ENCODE peak calls at places on chromosomes 4 and X, in ten cellular contexts. K is GM13977, Q is activated B cell treated with CpG ODN at 0.5 μM for 24 hours, N is glutamatergic neuron, P is colonic mucosa, Z is type B pancreatic cell, V is right lobe of liver, I is tibial nerve, Y is transverse colon, T is CD14-positive monocyte. F is an unnamed sample.

GRCh38 chr4:52081216-52081615 is 30.1 kb downstream of the SPATA18 start:
- DNase-seq in K (no peak), Q (no peak), N (no peak), P (no peak), Z (no peak), V (no peak), I (no peak), Y (no peak), T (no peak), F (no peak)

GRCh38 chrX:139008185-139008584 is 296.7 kb upstream of the FGF13 start:
- DNase-seq in K (no peak), Q (no peak), N (no peak), P (no peak), Z (no peak), V (no peak), I (no peak), Y (no peak), T (no peak), F (no peak)

GRCh38 chr4:121256887-121257426 is 92.8 kb upstream of the TNIP3 start:
- DNase-seq in K (no peak), Q (no peak), N (no peak), P (no peak), Z (no peak), V (no peak), I (no peak), Y (no peak), T (no peak), F (no peak)

GRCh38 chrX:24426340-24426913 is 38.7 kb upstream of the PDK3 start:
- DNase-seq in K (no peak), Q (no peak), N (no peak), P (no peak), Z (no peak), V (no peak), I (no peak), Y (no peak), T (no peak), F (no peak)

GRCh38 chr4:84780719-84781118 is 185.8 kb downstream of the WDFY3 start:
- DNase-seq in K (no peak), Q (no peak), N (no peak), P (no peak), Z (no peak), V (no peak), I (no peak), Y (no peak), T (no peak), F (no peak)

GRCh38 chr4:67871867-67872266 is 11.9 kb downstream of the TMPRSS11D start:
- DNase-seq in K (peak; percentile 26), Q (no peak), N (no peak), P (no peak), Z (no peak), V (no peak), I (no peak), Y (no peak), T (no peak), F (no peak)

GRCh38 chr4:94345267-94345666 is 2.6 kb upstream of the HPGDS start:
- DNase-seq in K (no peak), Q (no peak), N (no peak), P (no peak), Z (no peak), V (no peak), I (no peak), Y (no peak), T (no peak), F (no peak)

GRCh38 chr4:22202351-22203343 is 254.1 kb upstream of the KCNIP4 start:
- DNase-seq in K (no peak), Q (no peak), N (no peak), P (peak; percentile 17), Z (no peak), V (no peak), I (no peak), Y (peak; percentile 38), T (no peak), F (no peak)

GRCh38 chr4:113447695-113448265 is 313.8 kb downstream of the CAMK2D start:
- DNase-seq in K (no peak), Q (no peak), N (no peak), P (no peak), Z (no peak), V (no peak), I (no peak), Y (no peak), T (no peak), F (no peak)

GRCh38 chr4:47373729-47374128 is 89.8 kb downstream of the COMMD8 start:
- DNase-seq in K (no peak), Q (no peak), N (no peak), P (no peak), Z (no peak), V (no peak), I (no peak), Y (no peak), T (no peak), F (no peak)

GRCh38 chr4:103012085-103012484 is 7.4 kb downstream of the SLC9B1 start:
- DNase-seq in K (no peak), Q (no peak), N (no peak), P (no peak), Z (no peak), V (no peak), I (peak; percentile 37), Y (no peak), T (no peak), F (no peak)

GRCh38 chr4:176309046-176309445 is 10.7 kb upstream of the SPCS3 start:
- DNase-seq in K (peak; percentile 59), Q (no peak), N (no peak), P (no peak), Z (no peak), V (no peak), I (no peak), Y (peak; percentile 39), T (no peak), F (no peak)

GRCh38 chrX:108415891-108416290 is 22.3 kb downstream of the COL4A6 start:
- DNase-seq in K (no peak), Q (no peak), N (no peak), P (no peak), Z (no peak), V (no peak), I (no peak), Y (no peak), T (no peak), F (no peak)

DNA sequence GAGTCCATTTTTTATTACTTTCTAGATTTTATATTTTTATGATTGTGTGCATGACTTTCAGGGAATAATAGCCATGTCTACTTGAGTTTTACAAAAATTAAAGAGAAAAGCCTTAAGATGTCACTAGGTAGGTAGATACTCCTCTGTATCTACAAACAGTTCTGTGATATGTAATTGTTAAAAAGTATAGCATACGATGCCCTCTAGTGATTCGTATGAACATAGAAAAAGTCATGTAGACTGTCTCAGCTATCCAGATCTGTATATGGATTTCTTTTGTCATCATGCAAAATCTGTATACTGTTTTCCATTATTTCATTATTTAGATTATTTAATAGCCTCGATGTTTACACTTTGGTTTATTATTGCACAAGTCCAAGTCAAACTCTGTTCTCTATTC is 856.6 kb downstream of the CENPC start:
- DNase-seq in K (no peak), Q (no peak), N (no peak), P (no peak), Z (no peak), V (no peak), I (no peak), Y (no peak), T (no peak), F (no peak)
- TF ChIP-seq CTCF in K (peak; percentile 23), Q (no peak), N (no peak), P (no peak), Z (peak; percentile 69), V (no peak), I (no peak), Y (no peak), T (no peak), F (no peak)

DNA sequence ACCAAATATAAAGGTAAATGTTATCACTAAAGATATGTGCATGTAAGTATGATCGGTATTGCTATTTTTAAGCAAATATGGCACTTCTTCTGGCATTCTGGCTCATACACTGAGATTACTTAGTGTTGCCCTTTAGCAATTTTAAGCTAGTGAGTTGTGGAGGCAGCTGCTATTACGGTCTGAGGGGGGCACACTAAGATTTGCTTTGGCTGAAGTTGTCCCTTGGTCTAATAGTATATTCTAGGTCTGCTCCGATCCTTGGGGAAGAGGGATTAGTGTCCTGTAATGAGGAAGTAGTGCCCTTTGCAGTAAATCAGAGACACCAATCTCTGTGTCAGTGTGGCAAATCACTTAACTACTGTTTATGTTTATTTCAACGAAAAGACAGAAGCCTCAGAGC is 196.5 kb upstream of the FTHL17 start:
- DNase-seq in K (no peak), Q (no peak), N (no peak), P (no peak), Z (no peak), V (no peak), I (no peak), Y (no peak), T (no peak), F (no peak)
- TF ChIP-seq CTCF in K (no peak), Q (no peak), N (no peak), P (no peak), Z (no peak), V (peak; percentile 9), I (no peak), Y (no peak), T (no peak), F (no peak)

DNA sequence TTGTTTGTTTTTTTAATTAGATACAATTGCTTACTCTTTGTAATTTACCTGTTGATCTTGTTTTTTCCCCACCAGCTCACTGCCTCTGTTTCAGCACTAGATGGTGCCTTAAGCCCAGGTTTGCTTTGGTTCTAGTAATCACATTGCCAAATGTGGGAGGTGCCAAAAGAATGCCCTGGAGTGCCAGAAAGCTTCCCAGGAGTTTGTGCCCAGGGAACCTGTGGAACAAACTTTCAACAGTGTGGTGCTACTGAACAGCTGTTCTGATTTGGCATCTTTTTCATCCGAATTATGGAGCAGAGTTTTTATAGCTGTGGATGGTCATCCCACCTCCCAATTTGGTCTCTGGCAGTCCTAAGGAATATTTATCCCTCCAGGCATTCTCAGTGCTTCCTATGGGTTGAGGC is 1000.7 kb downstream of the STIM2 start:
- DNase-seq in K (no peak), Q (no peak), N (no peak), P (no peak), Z (no peak), V (peak; percentile 55), I (no peak), Y (no peak), T (no peak), F (no peak)
- TF ChIP-seq CTCF in K (peak; percentile 36), Q (no peak), N (no peak), P (no peak), Z (peak; percentile 72), V (peak; percentile 71), I (no peak), Y (peak; percentile 11), T (no peak), F (no peak)

DNA sequence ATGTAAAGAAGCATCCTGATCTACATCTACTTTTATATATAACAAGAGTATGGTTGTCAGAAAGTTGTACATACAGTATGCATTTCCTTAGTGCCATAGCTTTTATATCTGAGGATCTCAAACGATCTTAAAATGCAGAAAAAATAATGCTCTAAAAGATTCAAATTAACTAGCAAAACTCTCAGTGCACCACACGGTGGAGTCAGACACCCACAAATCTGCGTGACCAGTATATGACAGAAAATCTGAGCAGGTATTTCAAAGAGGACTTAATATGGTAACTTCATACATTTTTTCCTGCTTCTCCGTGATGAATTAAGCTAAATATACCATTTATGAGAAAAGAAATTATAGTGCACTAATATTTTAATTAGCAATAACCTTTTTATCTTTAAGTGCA is 803.0 kb downstream of the DMD start:
- DNase-seq in K (peak; percentile 4), Q (no peak), N (no peak), P (no peak), Z (no peak), V (no peak), I (no peak), Y (no peak), T (no peak), F (no peak)
- TF ChIP-seq CTCF in K (peak; percentile 64), Q (no peak), N (no peak), P (no peak), Z (peak; percentile 61), V (peak; percentile 19), I (no peak), Y (no peak), T (no peak), F (no peak)

F was measured in mesothelial cell of epicardium.